ENCODE peak calls at places on chromosomes 6 and 20, in five cellular contexts. One of them, this sample, is unnamed.

GRCh38 chr6:47034919-47035318 is 7.2 kb downstream of the ADGRF1 start:
- DNase-seq in transverse colon: no peak
- DNase-seq in cardiac muscle cell: peak
- DNase-seq in breast epithelium: no peak
- DNase-seq in CD4-positive, alpha-beta T cell: no peak
- DNase-seq in this sample: peak

GRCh38 chr20:47733892-47734291 is 51.4 kb downstream of the SULF2 start:
- DNase-seq in transverse colon: no peak
- DNase-seq in cardiac muscle cell: no peak
- DNase-seq in breast epithelium: no peak
- DNase-seq in CD4-positive, alpha-beta T cell: no peak
- DNase-seq in this sample: peak

GRCh38 chr6:89221971-89222887 is 5.1 kb upstream of the GABRR1 start:
- DNase-seq in transverse colon: no peak
- DNase-seq in cardiac muscle cell: no peak
- DNase-seq in breast epithelium: no peak
- DNase-seq in CD4-positive, alpha-beta T cell: no peak
- DNase-seq in this sample: peak

GRCh38 chr6:168034537-168034936 is 37.1 kb downstream of the KIF25 start:
- DNase-seq in transverse colon: no peak
- DNase-seq in cardiac muscle cell: no peak
- DNase-seq in breast epithelium: no peak
- DNase-seq in CD4-positive, alpha-beta T cell: no peak
- DNase-seq in this sample: no peak

GRCh38 chr6:37618916-37619605 is 78.6 kb downstream of the MDGA1 start:
- DNase-seq in transverse colon: no peak
- DNase-seq in cardiac muscle cell: no peak
- DNase-seq in breast epithelium: no peak
- DNase-seq in CD4-positive, alpha-beta T cell: no peak
- DNase-seq in this sample: no peak

GRCh38 chr6:14468656-14469321 is 351.2 kb downstream of the CD83 start:
- DNase-seq in transverse colon: no peak
- DNase-seq in cardiac muscle cell: no peak
- DNase-seq in breast epithelium: no peak
- DNase-seq in CD4-positive, alpha-beta T cell: no peak
- DNase-seq in this sample: no peak

GRCh38 chr6:136500414-136500813 is 49.8 kb downstream of the MAP7 start:
- DNase-seq in transverse colon: no peak
- DNase-seq in cardiac muscle cell: no peak
- DNase-seq in breast epithelium: no peak
- DNase-seq in CD4-positive, alpha-beta T cell: no peak
- DNase-seq in this sample: no peak

GRCh38 chr6:135094403-135094821 is 39.8 kb upstream of the HBS1L start:
- DNase-seq in transverse colon: no peak
- DNase-seq in cardiac muscle cell: no peak
- DNase-seq in breast epithelium: no peak
- DNase-seq in CD4-positive, alpha-beta T cell: peak
- DNase-seq in this sample: peak

GRCh38 chr20:44031822-44032582 is 117.3 kb downstream of the TOX2 start:
- DNase-seq in transverse colon: no peak
- DNase-seq in cardiac muscle cell: no peak
- DNase-seq in breast epithelium: no peak
- DNase-seq in CD4-positive, alpha-beta T cell: no peak
- DNase-seq in this sample: peak

GRCh38 chr20:59250293-59250692 is 50.1 kb upstream of the EDN3 start:
- DNase-seq in transverse colon: no peak
- DNase-seq in cardiac muscle cell: no peak
- DNase-seq in breast epithelium: no peak
- DNase-seq in CD4-positive, alpha-beta T cell: no peak
- DNase-seq in this sample: no peak

GRCh38 chr20:30506100-30506499 is 751.4 kb upstream of the DEFB115 start:
- DNase-seq in transverse colon: no peak
- DNase-seq in cardiac muscle cell: no peak
- DNase-seq in breast epithelium: no peak
- DNase-seq in CD4-positive, alpha-beta T cell: no peak
- DNase-seq in this sample: no peak

GRCh38 chr6:131761762-131762067 is 46.1 kb upstream of the ENPP1 start:
- DNase-seq in transverse colon: no peak
- DNase-seq in cardiac muscle cell: no peak
- DNase-seq in breast epithelium: no peak
- DNase-seq in CD4-positive, alpha-beta T cell: no peak
- DNase-seq in this sample: no peak

GRCh38 chr20:25226433-25227316 is 21.2 kb upstream of the PYGB start:
- DNase-seq in transverse colon: no peak
- DNase-seq in cardiac muscle cell: no peak
- DNase-seq in breast epithelium: no peak
- DNase-seq in CD4-positive, alpha-beta T cell: no peak
- DNase-seq in this sample: no peak

GRCh38 chr20:40702504-40702903 is 13.5 kb upstream of the MAFB start:
- DNase-seq in transverse colon: no peak
- DNase-seq in cardiac muscle cell: no peak
- DNase-seq in breast epithelium: no peak
- DNase-seq in CD4-positive, alpha-beta T cell: no peak
- DNase-seq in this sample: no peak

GRCh38 chr6:75296811-75297779 is 12.5 kb upstream of the TMEM30A start:
- DNase-seq in transverse colon: no peak
- DNase-seq in cardiac muscle cell: peak
- DNase-seq in breast epithelium: no peak
- DNase-seq in CD4-positive, alpha-beta T cell: no peak
- DNase-seq in this sample: peak

DNA sequence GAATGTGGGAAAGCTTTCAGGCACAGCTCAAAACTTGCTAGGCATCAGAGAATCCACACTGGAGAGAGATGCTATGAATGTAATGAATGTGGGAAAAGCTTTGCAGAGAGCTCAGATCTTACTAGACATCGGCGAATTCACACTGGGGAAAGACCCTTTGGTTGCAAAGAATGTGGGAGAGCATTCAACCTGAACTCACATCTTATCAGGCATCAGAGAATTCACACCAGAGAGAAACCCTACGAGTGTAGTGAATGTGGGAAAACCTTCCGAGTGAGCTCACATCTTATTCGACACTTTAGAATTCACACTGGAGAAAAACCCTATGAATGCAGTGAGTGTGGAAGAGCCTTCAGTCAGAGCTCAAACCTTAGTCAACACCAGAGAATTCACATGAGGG is 8.7 kb downstream of the ZNF165 start:
- DNase-seq in transverse colon: no peak
- DNase-seq in cardiac muscle cell: no peak
- DNase-seq in breast epithelium: no peak
- DNase-seq in CD4-positive, alpha-beta T cell: no peak
- DNase-seq in this sample: no peak
- TF ChIP-seq CTCF in transverse colon: no peak
- TF ChIP-seq CTCF in cardiac muscle cell: no peak
- TF ChIP-seq CTCF in breast epithelium: no peak
- TF ChIP-seq CTCF in CD4-positive, alpha-beta T cell: no peak
- TF ChIP-seq CTCF in this sample: no peak

GRCh38 chr6:119979862-119980261 is 630.3 kb upstream of the MAN1A1 start:
- DNase-seq in transverse colon: no peak
- DNase-seq in cardiac muscle cell: peak
- DNase-seq in breast epithelium: no peak
- DNase-seq in CD4-positive, alpha-beta T cell: no peak
- DNase-seq in this sample: peak
- TF ChIP-seq CTCF in transverse colon: no peak
- TF ChIP-seq CTCF in cardiac muscle cell: peak
- TF ChIP-seq CTCF in breast epithelium: no peak
- TF ChIP-seq CTCF in CD4-positive, alpha-beta T cell: no peak
- TF ChIP-seq CTCF in this sample: no peak

GRCh38 chr6:1162367-1163275 is 149.3 kb upstream of the FOXQ1 start:
- DNase-seq in transverse colon: no peak
- DNase-seq in cardiac muscle cell: no peak
- DNase-seq in breast epithelium: no peak
- DNase-seq in CD4-positive, alpha-beta T cell: no peak
- DNase-seq in this sample: no peak
- TF ChIP-seq CTCF in transverse colon: no peak
- TF ChIP-seq CTCF in cardiac muscle cell: no peak
- TF ChIP-seq CTCF in breast epithelium: no peak
- TF ChIP-seq CTCF in CD4-positive, alpha-beta T cell: no peak
- TF ChIP-seq CTCF in this sample: no peak

GRCh38 chr6:83812595-83812994 is 40.6 kb upstream of the RIPPLY2 start:
- DNase-seq in transverse colon: no peak
- DNase-seq in cardiac muscle cell: no peak
- DNase-seq in breast epithelium: no peak
- DNase-seq in CD4-positive, alpha-beta T cell: no peak
- DNase-seq in this sample: no peak
- TF ChIP-seq CTCF in transverse colon: no peak
- TF ChIP-seq CTCF in cardiac muscle cell: no peak
- TF ChIP-seq CTCF in breast epithelium: no peak
- TF ChIP-seq CTCF in CD4-positive, alpha-beta T cell: no peak
- TF ChIP-seq CTCF in this sample: no peak

GRCh38 chr6:54244430-54244829 is 63.8 kb upstream of the TINAG start:
- DNase-seq in transverse colon: no peak
- DNase-seq in cardiac muscle cell: peak
- DNase-seq in breast epithelium: no peak
- DNase-seq in CD4-positive, alpha-beta T cell: no peak
- DNase-seq in this sample: peak
- TF ChIP-seq CTCF in transverse colon: peak
- TF ChIP-seq CTCF in cardiac muscle cell: peak
- TF ChIP-seq CTCF in breast epithelium: no peak
- TF ChIP-seq CTCF in CD4-positive, alpha-beta T cell: no peak
- TF ChIP-seq CTCF in this sample: peak

GRCh38 chr6:87407896-87408720 is at the start of gene CFAP206:
- DNase-seq in transverse colon: peak
- DNase-seq in cardiac muscle cell: peak
- DNase-seq in breast epithelium: peak
- DNase-seq in CD4-positive, alpha-beta T cell: peak
- DNase-seq in this sample: peak
- TF ChIP-seq CTCF in transverse colon: no peak
- TF ChIP-seq CTCF in cardiac muscle cell: peak
- TF ChIP-seq CTCF in breast epithelium: no peak
- TF ChIP-seq CTCF in CD4-positive, alpha-beta T cell: no peak
- TF ChIP-seq CTCF in this sample: peak

GRCh38 chr6:5085638-5086293 is 625 bp downstream of the PPP1R3G start:
- DNase-seq in transverse colon: peak
- DNase-seq in cardiac muscle cell: peak
- DNase-seq in breast epithelium: no peak
- DNase-seq in CD4-positive, alpha-beta T cell: no peak
- DNase-seq in this sample: peak

GRCh38 chr6:5084192-5084786 is 852 bp upstream of the PPP1R3G start:
- DNase-seq in transverse colon: peak
- DNase-seq in cardiac muscle cell: peak
- DNase-seq in breast epithelium: no peak
- DNase-seq in CD4-positive, alpha-beta T cell: no peak
- DNase-seq in this sample: peak

GRCh38 chr6:5084787-5085637 is at the start of gene PPP1R3G:
- DNase-seq in transverse colon: peak
- DNase-seq in cardiac muscle cell: peak
- DNase-seq in breast epithelium: no peak
- DNase-seq in CD4-positive, alpha-beta T cell: no peak
- DNase-seq in this sample: peak

GRCh38 chr6:5087389-5087788 is 2.2 kb downstream of the PPP1R3G start:
- DNase-seq in transverse colon: peak
- DNase-seq in cardiac muscle cell: no peak
- DNase-seq in breast epithelium: no peak
- DNase-seq in CD4-positive, alpha-beta T cell: no peak
- DNase-seq in this sample: no peak

GRCh38 chr6:5086294-5086890 is 1.3 kb downstream of the PPP1R3G start:
- DNase-seq in transverse colon: no peak
- DNase-seq in cardiac muscle cell: no peak
- DNase-seq in breast epithelium: no peak
- DNase-seq in CD4-positive, alpha-beta T cell: no peak
- DNase-seq in this sample: peak
- TF ChIP-seq CTCF in transverse colon: no peak
- TF ChIP-seq CTCF in cardiac muscle cell: no peak
- TF ChIP-seq CTCF in breast epithelium: no peak
- TF ChIP-seq CTCF in CD4-positive, alpha-beta T cell: no peak
- TF ChIP-seq CTCF in this sample: no peak

This sample was measured in choroid plexus epithelial cell.